ENCODE peak calls at places on chromosomes 11 and 22, in nine cellular contexts. Q is SK-N-SH, G is HL-60, Z is GM23338, M is GM12891, D is sigmoid colon, I is breast epithelium, V is suprapubic skin, N is transverse colon. K is an unnamed sample.

GRCh38 chr11:31397239-31397834 is 27.7 kb downstream of the DNAJC24 start:
- DNase-seq in Q (peak), G (no peak), Z (peak), M (no peak), D (no peak), I (no peak), V (no peak), N (no peak), K (no peak)

GRCh38 chr11:14768789-14769188 is 123.2 kb downstream of the CYP2R1 start:
- DNase-seq in Q (no peak), G (no peak), Z (no peak), M (no peak), D (no peak), I (no peak), V (no peak), N (no peak), K (no peak)

GRCh38 chr11:91194551-91194950 is 971.7 kb upstream of the CHORDC1 start:
- DNase-seq in Q (no peak), G (no peak), Z (no peak), M (no peak), D (no peak), I (no peak), V (no peak), N (no peak), K (no peak)

GRCh38 chr22:26463688-26464087 is 19.9 kb downstream of the HPS4 start:
- DNase-seq in Q (no peak), G (no peak), Z (no peak), M (no peak), D (no peak), I (no peak), V (no peak), N (no peak), K (no peak)

GRCh38 chr22:21615731-21616130 is 14.1 kb downstream of the YDJC start:
- DNase-seq in Q (no peak), G (no peak), Z (no peak), M (no peak), D (no peak), I (no peak), V (no peak), N (no peak), K (no peak)

GRCh38 chr11:8232414-8232813 is 31.3 kb downstream of the LMO1 start:
- DNase-seq in Q (no peak), G (no peak), Z (no peak), M (no peak), D (no peak), I (no peak), V (no peak), N (no peak), K (no peak)

GRCh38 chr11:82865841-82866240 is 34.4 kb downstream of the PRCP start:
- DNase-seq in Q (no peak), G (no peak), Z (no peak), M (no peak), D (no peak), I (no peak), V (no peak), N (no peak), K (no peak)

GRCh38 chr22:46750861-46751260 is 11.6 kb upstream of the TBC1D22A start:
- DNase-seq in Q (no peak), G (no peak), Z (no peak), M (no peak), D (no peak), I (no peak), V (peak), N (peak), K (peak)

GRCh38 chr22:47092896-47093311 is 330.5 kb downstream of the TBC1D22A start:
- DNase-seq in Q (no peak), G (no peak), Z (no peak), M (no peak), D (no peak), I (no peak), V (no peak), N (no peak), K (no peak)

GRCh38 chr11:63845911-63846310 is 7.0 kb downstream of the MARK2 start:
- DNase-seq in Q (no peak), G (no peak), Z (no peak), M (no peak), D (no peak), I (no peak), V (no peak), N (no peak), K (no peak)

GRCh38 chr11:94171693-94172440 is 43.2 kb downstream of the PANX1 start:
- DNase-seq in Q (peak), G (no peak), Z (peak), M (no peak), D (no peak), I (no peak), V (no peak), N (peak), K (peak)

GRCh38 chr11:66467034-66467659 is 442 bp downstream of the PELI3 start:
- DNase-seq in Q (no peak), G (no peak), Z (peak), M (no peak), D (no peak), I (no peak), V (no peak), N (peak), K (peak)

GRCh38 chr11:10303558-10304363 is 1.1 kb upstream of the ADM start:
- DNase-seq in Q (peak), G (peak), Z (peak), M (no peak), D (no peak), I (no peak), V (peak), N (peak), K (peak)

GRCh38 chr22:37669586-37669985 is 5.8 kb upstream of the LGALS1 start:
- DNase-seq in Q (no peak), G (no peak), Z (no peak), M (no peak), D (no peak), I (no peak), V (no peak), N (no peak), K (no peak)

GRCh38 chr11:2086239-2087040 is 52.7 kb downstream of the IGF2 start:
- DNase-seq in Q (no peak), G (no peak), Z (no peak), M (no peak), D (peak), I (peak), V (peak), N (no peak), K (peak)

DNA sequence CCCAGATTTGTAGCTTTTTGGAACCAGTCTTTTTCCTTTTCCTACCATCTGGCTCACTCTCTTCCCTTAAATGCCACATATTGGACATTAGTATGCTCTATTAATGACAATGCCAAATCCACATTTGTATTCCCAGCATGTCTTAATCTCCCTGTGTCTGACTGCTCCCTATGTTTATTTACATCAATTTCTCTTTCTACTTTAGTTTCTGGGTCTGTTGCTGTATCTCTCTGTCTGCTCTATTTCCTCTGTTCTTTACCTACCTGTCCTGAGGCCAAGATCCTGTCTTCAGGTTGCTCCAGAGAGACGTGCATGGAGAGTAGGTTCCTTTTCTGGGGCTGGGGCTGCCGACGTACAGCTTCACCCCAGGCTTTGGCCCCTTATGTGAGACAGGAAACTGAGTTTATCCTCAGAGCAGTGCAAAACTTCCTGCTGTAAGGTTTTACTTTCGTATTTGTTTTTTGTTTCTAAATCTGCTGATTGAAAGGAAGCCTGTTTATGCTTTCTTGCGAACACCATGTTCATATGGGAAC is 25.6 kb downstream of the OR2AG2 start:
- DNase-seq in Q (no peak), G (no peak), Z (no peak), M (no peak), D (no peak), I (no peak), V (no peak), N (peak), K (peak)
- TF ChIP-seq POLR2AphosphoS5 in Q (no peak), G (no peak), Z (no peak), M (peak), D (no peak), I (no peak), V (no peak), N (peak), K (peak)

DNA sequence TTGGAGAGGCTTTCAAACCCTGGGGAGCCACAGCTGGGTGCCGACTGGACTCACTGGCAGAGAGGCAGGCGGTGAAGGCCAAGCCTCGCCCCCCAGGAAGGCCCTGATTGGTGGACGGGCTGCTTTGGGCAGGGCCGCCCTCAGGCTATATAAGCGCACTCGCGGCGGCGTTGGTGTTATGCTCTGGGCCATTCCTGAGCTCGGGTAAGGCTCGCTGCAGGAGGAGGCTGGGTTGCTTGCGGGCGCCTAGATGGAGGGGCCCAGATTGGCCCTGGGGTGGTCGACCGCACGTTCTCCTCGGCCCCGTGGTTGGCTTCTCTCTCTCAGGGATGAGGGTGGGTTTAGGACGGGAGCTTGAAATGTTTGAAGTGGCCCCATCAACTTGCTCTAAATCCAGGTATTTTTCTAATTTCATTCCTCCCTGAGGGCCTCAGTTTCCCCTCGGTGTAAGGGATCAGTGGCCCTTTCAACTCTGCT is at the start of gene SPDYC:
- DNase-seq in Q (no peak), G (no peak), Z (peak), M (no peak), D (no peak), I (no peak), V (no peak), N (no peak), K (no peak)
- TF ChIP-seq POLR2AphosphoS5 in Q (no peak), G (no peak), Z (peak), M (no peak), D (no peak), I (no peak), V (no peak), N (no peak), K (no peak)

DNA sequence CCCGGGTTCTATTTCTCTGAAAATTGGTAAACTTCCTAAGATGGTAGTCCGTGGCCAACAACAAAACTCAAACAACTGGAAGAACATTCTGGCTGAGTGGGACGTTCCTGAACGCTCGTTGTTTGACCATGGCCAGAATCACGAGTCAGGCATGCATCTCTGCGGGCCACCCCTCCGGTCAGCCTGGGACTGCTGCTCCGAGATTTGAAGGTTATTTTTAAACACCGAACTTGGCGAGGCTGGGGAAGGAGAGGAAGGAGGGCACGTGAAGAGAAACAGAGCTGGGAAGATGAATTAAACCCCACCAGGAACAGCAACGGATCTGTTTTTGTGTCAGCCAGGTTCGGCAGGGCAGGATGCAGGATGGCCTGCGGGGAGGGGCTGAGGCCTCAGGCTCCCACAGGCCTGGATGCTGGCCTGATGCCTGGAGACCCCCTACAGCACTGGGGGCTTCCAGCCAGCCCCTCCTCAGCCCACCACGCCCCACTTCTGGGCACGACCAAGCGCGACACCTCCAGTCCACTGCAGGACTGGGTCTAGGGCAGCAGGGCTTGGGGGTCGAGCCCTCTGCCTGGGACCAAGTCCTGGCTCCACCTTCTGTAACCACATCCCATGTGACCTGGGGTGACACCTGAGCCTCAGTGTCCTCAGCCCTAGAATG is 5.1 kb downstream of the SHISAL1 start:
- DNase-seq in Q (no peak), G (no peak), Z (no peak), M (no peak), D (peak), I (no peak), V (no peak), N (no peak), K (no peak)
- TF ChIP-seq POLR2AphosphoS5 in Q (no peak), G (no peak), Z (no peak), M (no peak), D (no peak), I (no peak), V (no peak), N (peak), K (peak)

GRCh38 chr11:69655479-69656394 is 14.8 kb downstream of the CCND1 start:
- DNase-seq in Q (no peak), G (no peak), Z (no peak), M (no peak), D (peak), I (peak), V (peak), N (no peak), K (no peak)
- TF ChIP-seq POLR2AphosphoS5 in Q (no peak), G (no peak), Z (no peak), M (no peak), D (no peak), I (no peak), V (no peak), N (no peak), K (no peak)

GRCh38 chr11:11568651-11569229 is 53.1 kb downstream of the GALNT18 start:
- DNase-seq in Q (no peak), G (no peak), Z (no peak), M (no peak), D (peak), I (no peak), V (no peak), N (no peak), K (no peak)

GRCh38 chr11:11570823-11571222 is 51.0 kb downstream of the GALNT18 start:
- DNase-seq in Q (no peak), G (no peak), Z (no peak), M (no peak), D (no peak), I (no peak), V (no peak), N (no peak), K (no peak)

GRCh38 chr11:11569936-11570491 is 51.8 kb downstream of the GALNT18 start:
- DNase-seq in Q (no peak), G (no peak), Z (no peak), M (no peak), D (peak), I (no peak), V (peak), N (peak), K (peak)

GRCh38 chr11:11571893-11572292 is 49.9 kb downstream of the GALNT18 start:
- DNase-seq in Q (no peak), G (no peak), Z (no peak), M (no peak), D (no peak), I (no peak), V (no peak), N (no peak), K (no peak)

GRCh38 chr11:11567862-11568650 is 53.7 kb downstream of the GALNT18 start:
- DNase-seq in Q (no peak), G (no peak), Z (no peak), M (no peak), D (peak), I (no peak), V (no peak), N (peak), K (no peak)
- TF ChIP-seq POLR2AphosphoS5 in Q (no peak), G (no peak), Z (no peak), M (no peak), D (peak), I (no peak), V (no peak), N (peak), K (no peak)

GRCh38 chr11:119338318-119338890 is 2.3 kb downstream of the C1QTNF5 start:
- DNase-seq in Q (peak), G (no peak), Z (peak), M (peak), D (peak), I (no peak), V (no peak), N (peak), K (peak)

GRCh38 chr11:119341222-119342022 is 739 bp upstream of the C1QTNF5 start:
- DNase-seq in Q (no peak), G (no peak), Z (peak), M (no peak), D (no peak), I (no peak), V (no peak), N (no peak), K (no peak)

GRCh38 chr11:119338946-119339580 is 1.6 kb downstream of the C1QTNF5 start:
- DNase-seq in Q (no peak), G (no peak), Z (peak), M (no peak), D (no peak), I (no peak), V (no peak), N (no peak), K (no peak)

GRCh38 chr11:119340335-119341221 is at the start of gene C1QTNF5:
- DNase-seq in Q (peak), G (no peak), Z (peak), M (no peak), D (peak), I (peak), V (peak), N (peak), K (peak)

DNA sequence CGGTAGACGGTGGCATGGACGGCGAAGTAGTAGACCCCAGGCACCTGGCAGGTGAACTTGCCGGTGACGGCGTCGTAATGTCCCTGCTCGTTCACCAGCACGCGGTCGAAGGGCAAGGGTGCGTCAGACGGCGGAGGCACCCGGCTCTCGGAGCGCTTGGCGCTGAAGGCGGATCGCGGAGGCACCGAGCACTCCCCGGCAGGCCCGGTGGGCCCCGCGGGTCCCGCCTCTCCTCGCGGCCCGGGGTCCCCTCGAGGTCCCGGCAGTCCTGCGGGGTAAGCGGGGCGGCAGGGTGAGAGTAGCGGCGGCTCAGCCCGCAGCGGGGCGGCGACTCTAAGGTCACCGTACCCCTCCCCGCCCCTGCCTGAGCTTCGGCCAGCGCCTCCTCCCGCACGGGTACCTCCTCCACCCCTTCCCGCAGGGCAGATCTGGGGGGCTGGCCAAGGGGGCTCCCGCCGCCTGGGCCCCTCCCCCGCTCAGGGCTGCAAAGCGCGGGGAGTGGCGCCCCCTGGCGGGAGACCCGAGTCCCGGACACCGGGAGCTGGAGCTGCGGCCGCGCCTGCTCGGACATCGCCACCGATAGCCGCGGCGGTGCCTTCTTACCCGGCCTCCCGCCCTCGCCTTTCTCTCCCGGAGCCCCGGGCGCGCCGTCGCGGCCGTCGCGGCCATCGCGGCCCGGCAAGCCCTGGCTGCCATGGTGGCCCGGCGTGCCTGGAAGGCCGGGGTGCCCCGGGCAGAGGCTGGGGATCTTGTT is 925 bp downstream of the C1QTNF5 start:
- DNase-seq in Q (peak), G (no peak), Z (peak), M (peak), D (peak), I (no peak), V (no peak), N (peak), K (peak)
- TF ChIP-seq POLR2AphosphoS5 in Q (no peak), G (no peak), Z (no peak), M (no peak), D (peak), I (no peak), V (no peak), N (no peak), K (peak)

K was measured in stomach.